ENCODE peak calls at places on chromosomes 6 and 20, in six cellular contexts. One of them, this sample, is unnamed.

GRCh38 chr20:50199703-50200102 is 9.1 kb downstream of the CEBPB start:
- DNase-seq in activated CD4-positive, alpha-beta T cell treated with anti-CD3 and anti-CD28 coated beads, Interleukin-2, amount 50 U/mL, for 1 hour: no peak
- DNase-seq in astrocyte: no peak
- DNase-seq in SHP77: no peak
- DNase-seq in A172: no peak
- DNase-seq in right cardiac atrium: no peak
- DNase-seq in this sample: no peak

GRCh38 chr6:105893741-105894140 is 192.4 kb upstream of the PRDM1 start:
- DNase-seq in activated CD4-positive, alpha-beta T cell treated with anti-CD3 and anti-CD28 coated beads, Interleukin-2, amount 50 U/mL, for 1 hour: no peak
- DNase-seq in astrocyte: no peak
- DNase-seq in SHP77: no peak
- DNase-seq in A172: no peak
- DNase-seq in right cardiac atrium: no peak
- DNase-seq in this sample: no peak

GRCh38 chr6:43274916-43275597 is 23.0 kb upstream of the SLC22A7 start:
- DNase-seq in activated CD4-positive, alpha-beta T cell treated with anti-CD3 and anti-CD28 coated beads, Interleukin-2, amount 50 U/mL, for 1 hour: peak
- DNase-seq in astrocyte: no peak
- DNase-seq in SHP77: no peak
- DNase-seq in A172: no peak
- DNase-seq in right cardiac atrium: no peak
- DNase-seq in this sample: peak

GRCh38 chr20:13017235-13017634 is 8.5 kb downstream of the SPTLC3 start:
- DNase-seq in activated CD4-positive, alpha-beta T cell treated with anti-CD3 and anti-CD28 coated beads, Interleukin-2, amount 50 U/mL, for 1 hour: no peak
- DNase-seq in astrocyte: peak
- DNase-seq in SHP77: no peak
- DNase-seq in A172: no peak
- DNase-seq in right cardiac atrium: no peak
- DNase-seq in this sample: no peak

GRCh38 chr6:11732036-11732545 is 46.5 kb downstream of the ADTRP start:
- DNase-seq in activated CD4-positive, alpha-beta T cell treated with anti-CD3 and anti-CD28 coated beads, Interleukin-2, amount 50 U/mL, for 1 hour: no peak
- DNase-seq in astrocyte: no peak
- DNase-seq in SHP77: no peak
- DNase-seq in A172: no peak
- DNase-seq in right cardiac atrium: peak
- DNase-seq in this sample: peak

GRCh38 chr20:57615472-57615855 is 4.8 kb downstream of the ZBP1 start:
- DNase-seq in activated CD4-positive, alpha-beta T cell treated with anti-CD3 and anti-CD28 coated beads, Interleukin-2, amount 50 U/mL, for 1 hour: no peak
- DNase-seq in astrocyte: no peak
- DNase-seq in SHP77: no peak
- DNase-seq in A172: no peak
- DNase-seq in right cardiac atrium: no peak
- DNase-seq in this sample: no peak

GRCh38 chr20:57806975-57807374 is 97.2 kb upstream of the PMEPA1 start:
- DNase-seq in activated CD4-positive, alpha-beta T cell treated with anti-CD3 and anti-CD28 coated beads, Interleukin-2, amount 50 U/mL, for 1 hour: no peak
- DNase-seq in astrocyte: no peak
- DNase-seq in SHP77: no peak
- DNase-seq in A172: no peak
- DNase-seq in right cardiac atrium: no peak
- DNase-seq in this sample: no peak

GRCh38 chr20:2398453-2398852 is 17.8 kb downstream of the TGM6 start:
- DNase-seq in activated CD4-positive, alpha-beta T cell treated with anti-CD3 and anti-CD28 coated beads, Interleukin-2, amount 50 U/mL, for 1 hour: no peak
- DNase-seq in astrocyte: no peak
- DNase-seq in SHP77: no peak
- DNase-seq in A172: peak
- DNase-seq in right cardiac atrium: no peak
- DNase-seq in this sample: no peak

GRCh38 chr6:26502169-26502568 is 2.1 kb downstream of the BTN1A1 start:
- DNase-seq in activated CD4-positive, alpha-beta T cell treated with anti-CD3 and anti-CD28 coated beads, Interleukin-2, amount 50 U/mL, for 1 hour: no peak
- DNase-seq in astrocyte: no peak
- DNase-seq in SHP77: peak
- DNase-seq in A172: no peak
- DNase-seq in right cardiac atrium: no peak
- DNase-seq in this sample: peak

GRCh38 chr6:83352413-83352812 is 78.4 kb downstream of the ME1 start:
- DNase-seq in activated CD4-positive, alpha-beta T cell treated with anti-CD3 and anti-CD28 coated beads, Interleukin-2, amount 50 U/mL, for 1 hour: no peak
- DNase-seq in astrocyte: no peak
- DNase-seq in SHP77: no peak
- DNase-seq in A172: no peak
- DNase-seq in right cardiac atrium: no peak
- DNase-seq in this sample: no peak

GRCh38 chr6:17410281-17410680 is 16.9 kb downstream of the CAP2 start:
- DNase-seq in activated CD4-positive, alpha-beta T cell treated with anti-CD3 and anti-CD28 coated beads, Interleukin-2, amount 50 U/mL, for 1 hour: no peak
- DNase-seq in astrocyte: no peak
- DNase-seq in SHP77: no peak
- DNase-seq in A172: no peak
- DNase-seq in right cardiac atrium: no peak
- DNase-seq in this sample: no peak

GRCh38 chr6:1796706-1797529 is 187.2 kb downstream of the FOXC1 start:
- DNase-seq in activated CD4-positive, alpha-beta T cell treated with anti-CD3 and anti-CD28 coated beads, Interleukin-2, amount 50 U/mL, for 1 hour: no peak
- DNase-seq in astrocyte: no peak
- DNase-seq in SHP77: no peak
- DNase-seq in A172: no peak
- DNase-seq in right cardiac atrium: no peak
- DNase-seq in this sample: no peak

GRCh38 chr6:87393026-87393622 is 14.6 kb upstream of the CFAP206 start:
- DNase-seq in activated CD4-positive, alpha-beta T cell treated with anti-CD3 and anti-CD28 coated beads, Interleukin-2, amount 50 U/mL, for 1 hour: peak
- DNase-seq in astrocyte: peak
- DNase-seq in SHP77: peak
- DNase-seq in A172: peak
- DNase-seq in right cardiac atrium: no peak
- DNase-seq in this sample: peak

This sample was measured in B cell.